ENCODE peak calls at places on chromosome 13, in four cellular contexts. X is activated effector memory CD4-positive, alpha-beta T cell treated with Interleukin-2 at 50 U/mL for 16 hours; T is NAMALWA; R is H1. Z is an unnamed sample.

GRCh38 chr13:58804832-58805231 is 1173.3 kb downstream of the PCDH17 start:
- DNase-seq in X (no peak), T (no peak), R (no peak), Z (peak)

GRCh38 chr13:99495478-99496321 is 5.6 kb upstream of the TM9SF2 start:
- DNase-seq in X (no peak), T (no peak), R (no peak), Z (peak)

GRCh38 chr13:98187155-98187726 is 10.2 kb upstream of the RNF113B start:
- DNase-seq in X (no peak), T (no peak), R (no peak), Z (no peak)

GRCh38 chr13:40315416-40316064 is 350.9 kb downstream of the FOXO1 start:
- DNase-seq in X (peak), T (no peak), R (no peak), Z (no peak)

GRCh38 chr13:45796421-45796960 is 55.1 kb downstream of the SIAH3 start:
- DNase-seq in X (no peak), T (no peak), R (no peak), Z (no peak)

GRCh38 chr13:113546571-113547247 is 37.8 kb upstream of the TFDP1 start:
- DNase-seq in X (no peak), T (no peak), R (peak), Z (no peak)

GRCh38 chr13:87274209-87274819 is 396.9 kb upstream of the SLITRK5 start:
- DNase-seq in X (no peak), T (peak), R (peak), Z (peak)

GRCh38 chr13:73715114-73715909 is 418.9 kb downstream of the KLF12 start:
- DNase-seq in X (peak), T (no peak), R (no peak), Z (peak)

GRCh38 chr13:50691176-50691681 is 152.3 kb downstream of the DLEU7 start:
- DNase-seq in X (no peak), T (no peak), R (no peak), Z (peak)

GRCh38 chr13:29362849-29363604 is 232.5 kb downstream of the SLC7A1 start:
- DNase-seq in X (peak), T (peak), R (peak), Z (peak)

GRCh38 chr13:99992912-99993311 is 11.3 kb downstream of the ZIC2 start:
- DNase-seq in X (no peak), T (peak), R (no peak), Z (no peak)

GRCh38 chr13:99086869-99087129 is 108.9 kb upstream of the DOCK9 start:
- DNase-seq in X (no peak), T (peak), R (no peak), Z (peak)

GRCh38 chr13:100434010-100434763 is 154.4 kb downstream of the GGACT start:
- DNase-seq in X (no peak), T (no peak), R (no peak), Z (no peak)

GRCh38 chr13:52812941-52813340 is 35.5 kb downstream of the PCDH8 start:
- DNase-seq in X (no peak), T (no peak), R (no peak), Z (no peak)

GRCh38 chr13:26482451-26483197 is 74.9 kb upstream of the WASF3 start:
- DNase-seq in X (peak), T (peak), R (peak), Z (peak)

GRCh38 chr13:59588717-59589067 is 575.0 kb downstream of the DIAPH3 start:
- DNase-seq in X (no peak), T (no peak), R (no peak), Z (no peak)

GRCh38 chr13:48731957-48732569 is 78.3 kb downstream of the CYSLTR2 start:
- DNase-seq in X (peak), T (peak), R (peak), Z (peak)

GRCh38 chr13:46207828-46208227 is 3.9 kb upstream of the LRRC63 start:
- DNase-seq in X (no peak), T (no peak), R (no peak), Z (no peak)

GRCh38 chr13:76463314-76463713 is 422.9 kb downstream of the KCTD12 start:
- DNase-seq in X (no peak), T (no peak), R (no peak), Z (no peak)

GRCh38 chr13:25538276-25538675 is 166.5 kb downstream of the ATP8A2 start:
- DNase-seq in X (no peak), T (no peak), R (no peak), Z (no peak)

GRCh38 chr13:113897161-113897560 is 33.3 kb upstream of the GAS6 start:
- DNase-seq in X (no peak), T (no peak), R (no peak), Z (no peak)

GRCh38 chr13:43561081-43561480 is 225.7 kb downstream of the ENOX1 start:
- DNase-seq in X (no peak), T (no peak), R (no peak), Z (no peak)

GRCh38 chr13:21326155-21327030 is 132.7 kb downstream of the ZDHHC20 start:
- DNase-seq in X (no peak), T (no peak), R (peak), Z (no peak)

GRCh38 chr13:90454002-90454636 is 893.4 kb upstream of the MIR17HG start:
- DNase-seq in X (no peak), T (no peak), R (no peak), Z (no peak)

GRCh38 chr13:100767192-100767591 is 92.6 kb upstream of the TMTC4 start:
- DNase-seq in X (no peak), T (no peak), R (no peak), Z (no peak)

GRCh38 chr13:73579574-73580274 is 520.9 kb downstream of the KLF5 start:
- DNase-seq in X (no peak), T (no peak), R (no peak), Z (no peak)

GRCh38 chr13:51590966-51591627 is 6.8 kb downstream of the WDFY2 start:
- DNase-seq in X (no peak), T (no peak), R (no peak), Z (peak)

GRCh38 chr13:24196593-24197197 is 36.2 kb downstream of the SPATA13 start:
- DNase-seq in X (no peak), T (peak), R (no peak), Z (peak)